ENCODE peak calls at places on chromosomes 13 and 19, in ten cellular contexts. B is PC-9; J is CD4-positive, CD25-positive, alpha-beta regulatory T cell; S is body of pancreas; U is K562; T is AG04450; Q is adrenal gland; W is ovary; X is colonic mucosa; P is CD4-positive, alpha-beta T cell. D is an unnamed sample.

GRCh38 chr19:41479757-41480191 is 36.8 kb downstream of the ERICH4 start:
- DNase-seq in B (peak), J (no peak), S (peak), U (peak), T (no peak), Q (peak), W (peak), X (no peak), P (no peak), D (peak)

GRCh38 chr19:7934766-7935165 is 8.7 kb downstream of the TIMM44 start:
- DNase-seq in B (no peak), J (no peak), S (no peak), U (no peak), T (no peak), Q (no peak), W (no peak), X (no peak), P (no peak), D (no peak)

GRCh38 chr13:25249001-25249543 is 38.2 kb downstream of the MTMR6 start:
- DNase-seq in B (no peak), J (no peak), S (no peak), U (no peak), T (no peak), Q (peak), W (no peak), X (no peak), P (no peak), D (no peak)

GRCh38 chr13:23701646-23702045 is 131.4 kb downstream of the TNFRSF19 start:
- DNase-seq in B (no peak), J (no peak), S (peak), U (no peak), T (no peak), Q (no peak), W (peak), X (no peak), P (no peak), D (peak)

GRCh38 chr13:23365652-23366051 is 67.8 kb downstream of the SACS start:
- DNase-seq in B (no peak), J (no peak), S (no peak), U (no peak), T (no peak), Q (no peak), W (no peak), X (no peak), P (no peak), D (no peak)

GRCh38 chr13:46648166-46648607 is 95.2 kb downstream of the LRCH1 start:
- DNase-seq in B (peak), J (no peak), S (peak), U (no peak), T (no peak), Q (peak), W (no peak), X (peak), P (no peak), D (no peak)

GRCh38 chr13:106625578-106625977 is 57.6 kb upstream of the ARGLU1 start:
- DNase-seq in B (no peak), J (no peak), S (no peak), U (no peak), T (no peak), Q (no peak), W (no peak), X (no peak), P (no peak), D (no peak)

GRCh38 chr13:100019780-100020356 is 38.3 kb downstream of the ZIC2 start:
- DNase-seq in B (no peak), J (no peak), S (no peak), U (no peak), T (no peak), Q (no peak), W (no peak), X (no peak), P (no peak), D (no peak)

GRCh38 chr13:114155923-114156883 is 22.9 kb upstream of the CFAP97D2 start:
- DNase-seq in B (no peak), J (no peak), S (no peak), U (no peak), T (no peak), Q (no peak), W (no peak), X (no peak), P (no peak), D (no peak)

DNA sequence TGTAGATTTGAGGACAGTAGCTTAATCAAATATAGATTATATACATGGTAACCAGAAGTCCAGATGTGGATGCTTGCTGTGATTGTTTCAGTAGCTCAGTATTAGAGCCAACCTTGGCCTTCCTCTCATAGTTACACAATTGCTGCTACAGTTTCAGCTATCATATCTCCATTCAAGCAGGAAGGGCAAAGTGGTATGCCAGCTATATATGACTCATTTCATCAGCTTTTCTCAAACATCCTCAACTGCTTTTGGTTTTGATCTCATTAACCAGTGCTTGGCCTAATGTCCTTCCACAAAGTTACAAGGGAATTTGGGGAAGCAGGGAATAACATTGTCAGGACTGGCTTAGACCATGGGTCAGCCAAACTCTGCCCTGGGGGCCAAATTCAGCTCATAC is 73.0 kb upstream of the MAB21L1 start:
- DNase-seq in B (peak), J (no peak), S (no peak), U (no peak), T (no peak), Q (peak), W (no peak), X (no peak), P (no peak), D (no peak)
- H3K27ac ChIP-seq in B (peak), J (no peak), S (no peak), U (no peak), T (no peak), Q (no peak), W (no peak), X (no peak), P (no peak), D (no peak)

DNA sequence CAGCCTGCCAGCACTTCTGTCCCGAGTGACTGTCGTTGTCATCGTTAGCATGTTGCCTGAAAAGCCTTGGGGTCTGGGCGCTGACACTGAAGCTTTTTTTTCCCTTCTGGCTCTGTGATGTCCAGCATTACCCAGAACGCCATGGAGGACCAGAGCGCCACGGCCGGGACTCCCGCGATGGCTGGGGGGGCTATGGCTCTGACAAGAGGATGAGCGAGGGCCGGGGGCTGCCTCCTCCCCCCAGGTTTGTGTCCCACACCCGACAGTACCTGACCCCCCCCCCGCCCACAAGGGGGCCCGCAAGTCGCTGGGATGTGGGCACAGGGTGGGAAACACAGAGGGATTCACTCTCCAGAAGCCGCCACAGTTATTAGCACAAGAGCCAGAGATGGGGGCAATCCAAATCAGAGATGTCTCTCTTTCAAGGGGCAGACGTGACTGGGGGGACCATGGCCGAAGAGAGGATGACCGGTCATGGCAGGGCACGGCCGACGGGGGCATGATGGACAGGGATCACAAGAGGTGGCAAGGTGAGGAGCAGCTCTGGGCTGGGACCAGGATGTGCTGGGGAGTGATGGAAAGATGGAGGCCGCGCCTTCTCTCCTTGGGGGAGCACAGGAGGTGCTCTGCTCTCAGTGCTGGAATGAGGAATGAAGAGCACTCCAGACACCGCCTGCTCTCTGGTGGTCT is 13.2 kb downstream of the MICOS13 start:
- DNase-seq in B (no peak), J (no peak), S (no peak), U (no peak), T (no peak), Q (no peak), W (no peak), X (no peak), P (no peak), D (no peak)
- H3K27ac ChIP-seq in B (no peak), J (no peak), S (no peak), U (no peak), T (no peak), Q (no peak), W (no peak), X (no peak), P (no peak), D (no peak)

GRCh38 chr13:44305216-44305615 is 68.4 kb upstream of the SERP2 start:
- DNase-seq in B (no peak), J (no peak), S (no peak), U (no peak), T (no peak), Q (no peak), W (no peak), X (no peak), P (no peak), D (no peak)

GRCh38 chr13:44303681-44304432 is 69.8 kb upstream of the SERP2 start:
- DNase-seq in B (no peak), J (no peak), S (peak), U (no peak), T (no peak), Q (peak), W (peak), X (no peak), P (no peak), D (peak)

GRCh38 chr13:44305845-44306244 is 67.8 kb upstream of the SERP2 start:
- DNase-seq in B (peak), J (no peak), S (no peak), U (no peak), T (no peak), Q (no peak), W (no peak), X (no peak), P (no peak), D (no peak)

GRCh38 chr13:44302948-44303575 is 70.6 kb upstream of the SERP2 start:
- DNase-seq in B (no peak), J (no peak), S (no peak), U (no peak), T (no peak), Q (no peak), W (no peak), X (no peak), P (no peak), D (no peak)

GRCh38 chr13:44304433-44304725 is 69.2 kb upstream of the SERP2 start:
- DNase-seq in B (no peak), J (no peak), S (no peak), U (no peak), T (no peak), Q (no peak), W (no peak), X (no peak), P (no peak), D (no peak)
- H3K27ac ChIP-seq in B (peak), J (no peak), S (no peak), U (no peak), T (no peak), Q (no peak), W (no peak), X (no peak), P (no peak), D (peak)

GRCh38 chr13:48220592-48221300 is 12.3 kb upstream of the ITM2B start:
- DNase-seq in B (no peak), J (no peak), S (no peak), U (no peak), T (no peak), Q (no peak), W (peak), X (no peak), P (no peak), D (no peak)

GRCh38 chr13:48222358-48223015 is 10.5 kb upstream of the ITM2B start:
- DNase-seq in B (no peak), J (no peak), S (no peak), U (no peak), T (no peak), Q (peak), W (peak), X (no peak), P (no peak), D (peak)

GRCh38 chr13:48221301-48222190 is 11.5 kb upstream of the ITM2B start:
- DNase-seq in B (no peak), J (no peak), S (no peak), U (no peak), T (no peak), Q (no peak), W (no peak), X (no peak), P (no peak), D (no peak)

GRCh38 chr13:48223016-48223385 is 10.0 kb upstream of the ITM2B start:
- DNase-seq in B (no peak), J (no peak), S (no peak), U (no peak), T (no peak), Q (no peak), W (no peak), X (no peak), P (no peak), D (no peak)
- H3K27ac ChIP-seq in B (no peak), J (peak), S (no peak), U (no peak), T (no peak), Q (peak), W (peak), X (peak), P (peak), D (peak)

GRCh38 chr19:1374250-1374577 is 9.5 kb upstream of the NDUFS7 start:
- DNase-seq in B (no peak), J (no peak), S (no peak), U (no peak), T (no peak), Q (peak), W (no peak), X (no peak), P (no peak), D (no peak)
- H3K27ac ChIP-seq in B (no peak), J (no peak), S (peak), U (no peak), T (no peak), Q (peak), W (no peak), X (no peak), P (no peak), D (peak)

DNA sequence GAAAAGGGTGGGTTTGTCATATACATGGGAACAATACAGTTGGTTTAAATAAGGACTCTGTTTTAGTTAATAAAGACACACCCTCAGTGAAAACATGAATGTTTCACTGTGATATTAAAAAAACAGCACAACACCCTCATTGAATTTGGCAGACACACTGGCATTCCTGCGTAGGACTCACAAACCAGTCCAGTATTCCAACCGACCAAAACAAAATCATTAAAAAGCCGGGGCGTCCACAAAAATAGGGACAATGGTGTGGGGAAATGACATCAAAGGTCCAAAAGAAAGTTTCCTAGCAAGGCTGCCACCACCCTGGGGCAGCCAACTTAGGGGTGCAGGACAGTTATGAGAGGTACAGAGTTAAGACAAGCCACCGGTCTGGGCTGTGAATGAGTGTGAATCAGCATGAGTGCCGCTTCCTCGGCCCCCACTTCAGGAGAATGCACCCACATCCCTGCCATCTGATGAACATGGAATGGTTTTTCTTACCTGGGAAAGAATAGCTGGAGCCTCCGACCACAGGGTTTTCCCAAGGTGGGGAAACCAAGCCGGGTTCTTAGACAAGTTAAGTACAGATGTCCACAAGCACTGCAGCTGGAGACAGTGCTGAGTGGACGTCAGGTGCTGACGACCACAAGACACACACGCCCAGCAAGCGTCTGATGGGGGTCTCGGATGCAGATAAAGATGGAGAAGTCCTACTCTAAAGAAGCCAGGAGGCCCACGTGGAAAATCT is 73.3 kb downstream of the KLF2 start:
- DNase-seq in B (no peak), J (no peak), S (no peak), U (no peak), T (no peak), Q (no peak), W (no peak), X (no peak), P (no peak), D (peak)
- H3K27ac ChIP-seq in B (no peak), J (no peak), S (peak), U (no peak), T (no peak), Q (no peak), W (peak), X (no peak), P (no peak), D (peak)

GRCh38 chr13:89279374-89279773 is 1608.2 kb downstream of the SLITRK5 start:
- DNase-seq in B (no peak), J (no peak), S (no peak), U (no peak), T (no peak), Q (no peak), W (no peak), X (no peak), P (no peak), D (no peak)
- H3K27ac ChIP-seq in B (no peak), J (no peak), S (no peak), U (no peak), T (no peak), Q (no peak), W (no peak), X (no peak), P (no peak), D (no peak)

GRCh38 chr19:18510216-18510615 is 11.7 kb downstream of the ELL start:
- DNase-seq in B (no peak), J (no peak), S (no peak), U (no peak), T (no peak), Q (no peak), W (no peak), X (no peak), P (no peak), D (peak)

GRCh38 chr19:18507021-18507726 is 14.7 kb downstream of the ELL start:
- DNase-seq in B (peak), J (no peak), S (peak), U (no peak), T (no peak), Q (peak), W (no peak), X (peak), P (no peak), D (peak)

GRCh38 chr19:18506545-18506944 is 15.3 kb downstream of the ELL start:
- DNase-seq in B (no peak), J (no peak), S (no peak), U (no peak), T (no peak), Q (no peak), W (no peak), X (no peak), P (no peak), D (no peak)

GRCh38 chr19:18507727-18508440 is 14.0 kb downstream of the ELL start:
- DNase-seq in B (no peak), J (no peak), S (no peak), U (no peak), T (no peak), Q (no peak), W (no peak), X (peak), P (no peak), D (peak)

GRCh38 chr19:18508585-18508984 is 13.3 kb downstream of the ELL start:
- DNase-seq in B (no peak), J (no peak), S (no peak), U (no peak), T (no peak), Q (no peak), W (no peak), X (no peak), P (no peak), D (no peak)
- H3K27ac ChIP-seq in B (no peak), J (peak), S (no peak), U (peak), T (peak), Q (no peak), W (no peak), X (peak), P (no peak), D (peak)

DNA sequence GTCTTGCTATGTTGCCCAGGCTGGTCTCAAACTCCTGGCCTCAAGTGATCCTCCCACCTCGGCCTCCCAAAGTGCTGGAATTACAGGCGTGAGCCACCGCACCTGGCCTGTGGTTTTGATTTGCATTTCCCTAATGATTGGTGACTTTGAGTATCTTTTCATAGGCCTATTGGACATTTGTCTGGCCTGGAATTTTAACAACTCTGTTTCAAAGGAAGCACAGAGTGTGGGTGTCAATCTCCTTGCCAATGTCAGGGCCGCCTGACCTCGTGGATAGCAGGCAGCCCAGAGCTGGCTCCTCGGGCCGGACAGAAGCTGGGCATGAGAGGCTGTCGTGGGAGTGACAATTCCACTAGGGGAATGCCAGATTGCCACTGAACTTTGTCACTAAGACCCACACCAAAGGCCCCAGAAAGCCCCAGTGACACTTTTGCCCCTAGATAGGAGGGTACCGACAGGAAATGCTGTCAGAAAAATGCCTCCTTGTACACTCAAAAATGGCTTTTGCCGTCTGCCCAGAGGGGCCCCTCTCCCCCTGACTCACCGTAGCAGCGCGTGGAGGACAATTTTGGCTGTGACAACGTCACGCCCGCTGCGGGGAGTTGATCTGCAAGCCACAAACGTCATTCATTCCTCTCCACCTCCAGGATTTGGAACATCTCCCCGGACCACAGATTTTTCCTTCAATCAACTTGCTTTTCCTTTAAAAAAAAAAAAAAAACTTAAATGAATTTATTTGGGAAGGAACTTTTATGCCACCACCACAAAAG is 11.7 kb upstream of the ADGRE5 start:
- DNase-seq in B (no peak), J (peak), S (no peak), U (no peak), T (no peak), Q (peak), W (no peak), X (no peak), P (peak), D (no peak)
- H3K27ac ChIP-seq in B (no peak), J (peak), S (peak), U (peak), T (no peak), Q (peak), W (no peak), X (peak), P (peak), D (peak)